ENCODE peak calls at places on chromosomes 4 and X, in four cellular contexts. C is HepG2, Q is K562, U is transverse colon. A is an unnamed sample.

GRCh38 chr4:111930658-111931057 is 214.6 kb upstream of the FAM241A start:
- DNase-seq in Q (no peak), C (no peak), U (no peak), A (no peak)

GRCh38 chrX:38970845-38971244 is 169.6 kb downstream of the MID1IP1 start:
- DNase-seq in Q (no peak), U (no peak), C (no peak), A (no peak)

GRCh38 chr4:95293014-95293413 is 255.8 kb downstream of the UNC5C start:
- DNase-seq in U (no peak), C (no peak), Q (no peak), A (no peak)

GRCh38 chrX:28552882-28553829 is 34.1 kb upstream of the IL1RAPL1 start:
- DNase-seq in U (no peak), C (no peak), Q (no peak), A (no peak)

GRCh38 chrX:77493677-77494553 is 46.7 kb downstream of the FGF16 start:
- DNase-seq in C (peak), Q (peak), U (no peak), A (no peak)

GRCh38 chrX:105645667-105646354 is 176.5 kb upstream of the NRK start:
- DNase-seq in Q (no peak), U (no peak), C (no peak), A (no peak)

GRCh38 chr4:110610940-110611785 is 11.7 kb downstream of the PITX2 start:
- DNase-seq in U (peak), C (no peak), Q (no peak), A (no peak)

GRCh38 chrX:103254171-103254824 is 657 bp downstream of the TCEAL8 start:
- DNase-seq in U (peak), Q (peak), C (peak), A (peak)

GRCh38 chr4:48483006-48483776 is at the start of gene SLC10A4:
- DNase-seq in Q (peak), U (no peak), C (no peak), A (peak)

GRCh38 chr4:162475221-162475620 is 311.4 kb upstream of the FSTL5 start:
- DNase-seq in C (no peak), Q (no peak), U (no peak), A (no peak)

GRCh38 chr4:2247128-2248043 is 5.5 kb upstream of the HAUS3 start:
- DNase-seq in Q (no peak), U (no peak), C (no peak), A (no peak)

GRCh38 chr4:130077275-130077674 is 981.3 kb downstream of the C4orf33 start:
- DNase-seq in U (no peak), C (no peak), Q (no peak), A (no peak)

GRCh38 chr4:67122029-67122428 is 423.3 kb downstream of the CENPC start:
- DNase-seq in U (no peak), C (peak), Q (no peak), A (no peak)

GRCh38 chr4:165118256-165118909 is 5.7 kb upstream of the TMEM192 start:
- DNase-seq in U (no peak), Q (no peak), C (no peak), A (no peak)

GRCh38 chr4:139956436-139957107 is 197.4 kb downstream of the MAML3 start:
- DNase-seq in C (no peak), Q (no peak), U (no peak), A (no peak)

GRCh38 chr4:119337010-119337409 is 15.1 kb upstream of the FABP2 start:
- DNase-seq in Q (no peak), U (no peak), C (no peak), A (no peak)

GRCh38 chr4:151408380-151408629 is 671 bp upstream of the FHIP1A start:
- DNase-seq in Q (peak), C (no peak), U (no peak), A (no peak)

GRCh38 chr4:151409470-151410313 is 716 bp downstream of the FHIP1A start:
- DNase-seq in U (peak), C (peak), Q (peak), A (no peak)

GRCh38 chr4:151407466-151408379 is 1.3 kb upstream of the FHIP1A start:
- DNase-seq in U (peak), C (no peak), Q (no peak), A (no peak)

GRCh38 chr4:151407018-151407417 is 2.0 kb upstream of the FHIP1A start:
- DNase-seq in C (no peak), Q (no peak), U (no peak), A (no peak)

GRCh38 chr4:151408630-151409469 is at the start of gene FHIP1A:
- DNase-seq in C (peak), Q (peak), U (peak), A (peak)
- TF ChIP-seq POLR2A in C (peak), Q (peak), U (peak), A (no peak)

GRCh38 chr4:52588097-52588496 is 71.0 kb downstream of the USP46 start:
- DNase-seq in C (peak), Q (peak), U (peak), A (peak)

GRCh38 chr4:52585379-52585778 is 73.7 kb downstream of the USP46 start:
- DNase-seq in Q (no peak), C (no peak), U (no peak), A (no peak)

GRCh38 chr4:52592287-52592686 is 66.8 kb downstream of the USP46 start:
- DNase-seq in Q (no peak), U (no peak), C (no peak), A (no peak)

GRCh38 chr4:52586069-52586468 is 73.0 kb downstream of the USP46 start:
- DNase-seq in C (no peak), Q (no peak), U (no peak), A (no peak)

GRCh38 chr4:52588771-52589591 is 70.1 kb downstream of the USP46 start:
- DNase-seq in C (no peak), Q (no peak), U (no peak), A (no peak)
- TF ChIP-seq POLR2A in C (no peak), Q (no peak), U (no peak), A (no peak)

DNA sequence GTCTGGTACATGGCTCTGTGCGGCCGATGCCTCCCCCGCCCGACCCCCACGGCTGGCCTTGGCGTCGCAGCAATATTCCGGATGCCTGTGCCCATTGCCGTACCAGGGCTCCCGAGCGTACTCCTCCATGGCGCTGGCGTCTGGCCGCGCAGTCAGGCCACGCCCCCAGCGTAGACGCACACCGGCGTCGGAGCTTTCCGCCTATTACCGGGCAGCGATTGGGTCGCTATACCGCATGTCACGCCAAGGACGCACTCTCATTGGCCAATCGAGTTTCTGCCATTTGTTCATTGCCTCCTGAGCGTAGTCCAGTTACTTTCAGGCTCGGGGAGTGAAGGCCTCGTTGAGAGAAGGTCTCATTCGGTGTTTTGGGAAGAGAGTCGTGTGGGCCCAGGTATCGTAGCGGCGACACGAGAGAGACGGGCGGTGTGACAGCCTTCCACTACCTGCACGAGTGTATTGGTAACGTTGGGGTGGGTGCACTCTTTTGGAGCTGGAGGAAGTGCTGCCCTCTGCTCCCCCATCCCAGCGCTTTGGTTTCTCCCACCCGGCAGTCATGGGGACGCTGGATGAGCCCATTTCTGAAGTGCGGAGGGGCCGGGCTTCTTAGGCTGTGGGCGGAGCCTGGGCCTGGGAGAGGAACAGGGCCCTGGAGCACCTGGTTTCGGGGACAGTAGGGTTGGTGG is at the start of the genes PQBP1 and TIMM17B:
- DNase-seq in C (peak), Q (peak), U (peak), A (peak)
- TF ChIP-seq POLR2A in C (peak), Q (peak), U (peak), A (peak)

GRCh38 chr4:183503497-183504063 is 1.3 kb upstream of the ING2 start:
- DNase-seq in U (no peak), Q (no peak), C (no peak), A (peak)

GRCh38 chr4:183505556-183506388 is 914 bp downstream of the ING2 start:
- DNase-seq in U (peak), C (peak), Q (peak), A (peak)

GRCh38 chr4:183506389-183506735 is 1.5 kb downstream of the ING2 start:
- DNase-seq in C (no peak), Q (no peak), U (no peak), A (no peak)

GRCh38 chr4:183504064-183504929 is 561 bp upstream of the ING2 start:
- DNase-seq in Q (peak), C (peak), U (peak), A (peak)

DNA sequence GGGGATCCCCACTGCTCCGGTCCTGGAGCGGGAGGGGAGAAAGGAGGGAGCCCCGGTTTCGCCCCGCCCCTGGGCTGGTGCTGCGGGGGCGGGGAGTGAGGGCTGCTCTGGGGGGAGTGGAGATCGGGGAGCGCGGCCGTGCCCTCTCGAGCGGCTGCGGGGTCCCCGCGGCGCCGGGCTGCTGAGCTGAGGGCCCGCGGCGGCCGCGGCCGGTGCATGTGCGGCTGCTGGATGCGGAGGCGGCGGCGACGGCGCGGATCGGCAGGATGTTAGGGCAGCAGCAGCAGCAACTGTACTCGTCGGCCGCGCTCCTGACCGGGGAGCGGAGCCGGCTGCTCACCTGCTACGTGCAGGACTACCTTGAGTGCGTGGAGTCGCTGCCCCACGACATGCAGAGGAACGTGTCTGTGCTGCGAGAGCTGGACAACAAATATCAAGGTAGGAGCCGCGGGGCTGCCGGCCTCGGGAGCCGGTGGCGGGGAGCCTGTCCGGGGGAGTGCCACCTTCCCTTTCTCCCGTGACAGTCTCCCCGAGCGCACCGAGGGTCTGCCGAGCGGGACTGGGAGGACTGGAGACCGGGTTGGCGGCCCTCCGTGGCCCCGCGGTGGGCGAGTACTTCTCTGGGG is at the start of gene ING2:
- DNase-seq in C (peak), Q (peak), U (no peak), A (peak)
- TF ChIP-seq POLR2A in C (peak), Q (no peak), U (no peak), A (peak)

GRCh38 chr4:16225996-16226815 is at the start of gene TAPT1:
- DNase-seq in U (peak), C (no peak), Q (peak), A (peak)
- TF ChIP-seq POLR2A in U (no peak), C (no peak), Q (no peak), A (no peak)

DNA sequence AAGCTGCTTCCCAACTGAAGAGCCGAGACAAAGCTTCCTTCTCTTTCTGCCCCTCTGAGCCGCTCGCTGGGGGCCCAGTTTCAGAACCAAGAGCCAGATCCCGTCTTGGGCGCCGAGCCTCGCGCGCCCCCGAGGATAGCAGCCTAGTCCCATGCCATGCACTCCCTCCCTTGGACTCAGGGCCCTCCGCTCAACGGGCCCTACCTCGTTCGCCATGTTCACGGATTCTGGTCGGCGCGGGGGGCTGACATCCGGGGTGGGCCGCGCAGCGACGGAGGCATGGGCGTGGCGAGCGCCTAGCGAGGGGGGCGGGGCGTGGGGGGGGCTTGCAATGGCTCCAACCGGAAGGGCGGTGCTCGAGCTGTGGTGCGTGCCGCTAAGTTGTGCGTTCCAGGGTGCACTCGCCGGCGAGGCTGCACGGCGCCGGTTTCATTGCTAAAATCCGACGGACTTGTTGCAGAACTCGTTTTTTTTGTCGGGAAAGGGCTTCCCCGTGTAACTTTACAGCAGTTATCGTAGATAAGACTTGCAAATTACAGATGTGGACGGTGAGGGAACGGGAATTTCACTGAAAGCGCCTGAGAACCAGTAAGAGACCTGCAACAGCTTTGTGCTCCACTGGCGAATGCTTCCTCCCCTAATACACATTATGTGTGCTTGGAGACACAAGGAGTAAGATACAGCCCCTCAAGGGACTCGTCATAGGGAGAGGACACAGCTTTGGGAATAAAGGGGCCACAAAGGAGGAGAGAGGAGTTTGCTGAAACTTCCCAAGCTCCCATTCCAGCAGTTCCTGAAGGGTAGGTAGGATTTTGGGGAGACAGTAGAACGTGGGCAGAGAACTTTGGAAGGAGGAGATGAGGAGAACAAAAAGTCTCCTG is at the start of gene ADH5:
- DNase-seq in U (peak), Q (peak), C (peak), A (peak)
- TF ChIP-seq POLR2A in U (peak), Q (peak), C (peak), A (peak)

GRCh38 chr4:42627887-42628646 is 28.8 kb downstream of the ATP8A1 start:
- DNase-seq in Q (no peak), C (no peak), U (peak), A (peak)
- TF ChIP-seq POLR2A in Q (no peak), C (no peak), U (no peak), A (no peak)

GRCh38 chr4:147734496-147734895 is 2.6 kb downstream of the ARHGAP10 start:
- DNase-seq in Q (no peak), C (no peak), U (no peak), A (no peak)

GRCh38 chr4:147733614-147734344 is 1.9 kb downstream of the ARHGAP10 start:
- DNase-seq in C (no peak), Q (no peak), U (no peak), A (no peak)

GRCh38 chr4:147730333-147730732 is 1.6 kb upstream of the ARHGAP10 start:
- DNase-seq in U (no peak), C (peak), Q (no peak), A (no peak)

GRCh38 chr4:147732516-147733193 is 767 bp downstream of the ARHGAP10 start:
- DNase-seq in C (no peak), Q (peak), U (peak), A (peak)

DNA sequence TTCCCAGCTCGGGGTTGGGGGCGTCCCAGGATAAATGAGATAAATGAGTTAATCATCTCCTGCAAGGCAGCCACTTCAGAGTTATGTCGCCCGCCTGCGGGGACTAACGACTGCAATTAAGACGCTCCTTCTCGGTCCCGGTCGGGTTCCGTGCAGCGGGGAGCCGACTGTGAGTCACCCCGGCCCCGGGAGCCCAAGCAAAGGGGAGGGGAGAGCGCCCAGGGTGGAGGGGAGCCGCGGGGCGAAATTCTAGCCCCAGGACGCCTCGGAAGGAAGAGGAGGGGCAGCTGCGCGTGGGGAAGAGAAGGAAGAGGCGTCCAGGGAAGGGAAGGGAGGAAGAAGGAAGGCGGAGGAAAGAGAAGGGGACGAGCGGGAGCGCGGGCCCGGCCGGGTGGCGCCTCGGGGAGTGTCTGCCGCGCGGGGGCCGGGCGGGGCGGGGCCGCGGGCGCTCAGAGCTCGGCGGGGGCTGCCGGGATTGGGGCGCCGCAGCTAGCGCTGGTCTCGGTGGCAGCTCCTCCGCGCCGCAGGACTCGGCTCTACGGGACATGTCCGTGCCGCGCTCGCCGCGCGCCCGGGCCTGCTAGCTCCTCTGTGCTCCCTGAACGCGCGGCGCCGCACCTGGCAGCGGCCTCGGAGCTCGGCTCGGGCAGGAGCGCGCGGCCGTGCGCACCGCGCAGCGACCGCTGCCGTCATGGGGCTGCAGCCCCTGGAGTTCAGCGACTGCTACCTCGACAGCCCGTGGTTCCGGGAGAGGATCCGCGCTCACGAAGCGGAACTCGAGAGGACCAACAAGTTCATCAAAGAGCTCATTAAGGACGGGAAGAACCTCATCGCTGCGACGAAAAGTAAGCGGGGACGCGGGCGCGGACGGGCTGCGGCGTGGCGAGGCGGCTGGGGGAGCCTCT is at the start of gene ARHGAP10:
- DNase-seq in Q (peak), C (no peak), U (peak), A (peak)
- TF ChIP-seq POLR2A in Q (no peak), C (no peak), U (no peak), A (no peak)

GRCh38 chrX:6223516-6223915 is 5.2 kb downstream of the NLGN4X start:
- DNase-seq in U (no peak), Q (no peak), C (no peak), A (no peak)
- TF ChIP-seq POLR2A in U (no peak), Q (no peak), C (no peak), A (no peak)

GRCh38 chr4:10108818-10109783 is 7.5 kb downstream of the WDR1 start:
- DNase-seq in U (peak), C (no peak), Q (no peak), A (no peak)

GRCh38 chr4:10109995-10110670 is 6.5 kb downstream of the WDR1 start:
- DNase-seq in C (no peak), U (no peak), Q (no peak), A (no peak)

GRCh38 chr4:10113362-10114047 is 3.1 kb downstream of the WDR1 start:
- DNase-seq in C (no peak), Q (no peak), U (no peak), A (no peak)

GRCh38 chr4:10112658-10113284 is 3.8 kb downstream of the WDR1 start:
- DNase-seq in C (no peak), U (no peak), Q (no peak), A (no peak)

DNA sequence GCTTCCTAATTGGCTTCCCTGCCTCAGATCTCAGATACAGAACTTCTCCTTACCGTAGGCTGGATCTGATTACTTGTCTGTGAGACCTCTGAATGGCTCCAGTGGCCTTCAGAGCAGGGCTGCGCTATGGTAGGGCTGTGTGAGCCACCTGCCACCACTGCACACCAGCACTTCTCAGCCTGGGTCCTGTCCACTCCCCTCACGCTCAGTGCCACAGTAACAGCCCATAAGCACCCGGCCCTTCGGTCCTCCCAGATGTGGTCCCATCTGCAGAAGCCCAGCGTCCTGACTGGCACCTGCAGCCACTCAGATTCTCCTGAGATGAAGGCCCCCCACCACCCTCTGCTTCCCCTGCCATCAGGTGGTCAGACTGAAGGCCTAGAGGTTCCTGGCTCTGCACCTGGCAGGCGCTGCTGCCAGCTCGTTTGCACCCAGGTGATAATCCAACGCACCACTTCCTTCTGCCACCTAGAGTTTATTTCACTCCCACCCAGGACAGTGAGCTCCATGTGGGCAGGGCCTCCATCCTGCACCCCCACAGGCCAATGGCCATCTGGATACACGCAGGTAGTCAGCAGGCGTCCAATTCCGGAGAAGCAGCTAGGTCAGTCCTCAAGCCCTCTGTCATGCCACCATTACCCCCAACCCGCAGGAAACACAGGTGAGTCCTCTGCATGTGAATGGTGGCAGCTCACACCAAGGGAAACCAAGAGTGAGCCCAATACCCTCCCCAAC is 5.4 kb downstream of the WDR1 start:
- DNase-seq in U (no peak), C (no peak), Q (no peak), A (no peak)
- TF ChIP-seq POLR2A in U (no peak), C (no peak), Q (peak), A (no peak)

A was measured in erythroblast.